ENCODE peak calls at places on chromosomes 5 and 9, in eight cellular contexts. J, D, L, K, S, I, E and C are unnamed samples.

GRCh38 chr5:173832386-173832785 is 55.8 kb upstream of the CPEB4 start:
- DNase-seq in K (no peak), D (no peak), E (no peak), L (no peak), S (no peak), I (no peak), J (no peak), C (no peak)

GRCh38 chr5:147534172-147534951 is 24.5 kb upstream of the DPYSL3 start:
- DNase-seq in I (no peak), L (no peak), K (no peak), D (no peak), S (no peak), E (no peak), J (no peak), C (no peak)

GRCh38 chr5:101143526-101143925 is 240.4 kb upstream of the ST8SIA4 start:
- DNase-seq in D (no peak), J (no peak), I (no peak), K (no peak), L (no peak), E (no peak), S (no peak), C (no peak)

GRCh38 chr9:121529237-121529987 is 29.8 kb upstream of the GGTA1 start:
- DNase-seq in I (no peak), J (no peak), S (no peak), D (no peak), K (peak), L (no peak), E (no peak), C (no peak)

GRCh38 chr9:131167146-131167692 is 41.8 kb downstream of the NUP214 start:
- DNase-seq in L (no peak), K (no peak), J (no peak), E (no peak), I (no peak), D (no peak), S (no peak), C (no peak)

GRCh38 chr5:113527746-113528145 is 14.3 kb downstream of the YTHDC2 start:
- DNase-seq in K (no peak), D (no peak), I (no peak), L (no peak), E (no peak), S (no peak), J (no peak), C (no peak)

GRCh38 chr9:1267581-1267980 is 217.4 kb downstream of the DMRT2 start:
- DNase-seq in S (no peak), E (no peak), J (no peak), D (no peak), L (no peak), K (no peak), I (no peak), C (no peak)

GRCh38 chr9:123235448-123235847 is 32.9 kb downstream of the STRBP start:
- DNase-seq in K (no peak), I (no peak), J (no peak), E (peak), S (no peak), L (no peak), D (no peak), C (no peak)

GRCh38 chr5:74949976-74950375 is 83.8 kb upstream of the FAM169A start:
- DNase-seq in L (no peak), D (no peak), K (no peak), I (no peak), E (no peak), J (no peak), S (no peak), C (no peak)

GRCh38 chr5:177982072-177982727 is 13.8 kb downstream of the PROP1 start:
- DNase-seq in S (no peak), L (no peak), K (no peak), I (peak), J (peak), E (no peak), D (peak), C (no peak)

GRCh38 chr5:115068239-115069086 is 101.2 kb downstream of the TRIM36 start:
- DNase-seq in K (no peak), E (no peak), I (peak), D (no peak), J (peak), S (no peak), L (no peak), C (peak)

GRCh38 chr5:75885321-75885720 is 168.1 kb upstream of the POC5 start:
- DNase-seq in I (no peak), K (no peak), L (no peak), D (no peak), S (no peak), E (no peak), J (no peak), C (no peak)

GRCh38 chr5:117027384-117027783 is 452.8 kb upstream of the SEMA6A start:
- DNase-seq in I (no peak), S (no peak), J (no peak), E (no peak), L (no peak), K (no peak), D (no peak), C (no peak)

GRCh38 chr5:64207978-64208377 is 42.3 kb downstream of the RNF180 start:
- DNase-seq in E (no peak), L (no peak), S (no peak), I (no peak), D (no peak), J (no peak), K (no peak), C (no peak)

GRCh38 chr5:8864053-8864452 is 681.8 kb downstream of the SEMA5A start:
- DNase-seq in L (no peak), D (peak), I (no peak), S (no peak), J (no peak), E (no peak), K (no peak), C (no peak)

GRCh38 chr5:93342563-93343061 is 238.4 kb downstream of the NR2F1-AS1 start:
- DNase-seq in E (no peak), I (no peak), S (no peak), D (no peak), J (no peak), L (no peak), K (no peak), C (no peak)

GRCh38 chr9:18947772-18948391 is 85.1 kb downstream of the SAXO1 start:
- DNase-seq in E (no peak), S (no peak), L (no peak), K (no peak), D (no peak), J (no peak), I (no peak), C (no peak)

GRCh38 chr9:4829956-4830355 is 37.2 kb downstream of the RCL1 start:
- DNase-seq in I (no peak), D (no peak), E (no peak), J (no peak), L (no peak), S (no peak), K (no peak), C (no peak)

GRCh38 chr9:83630938-83631457 is 8.1 kb downstream of the IDNK start:
- DNase-seq in D (peak), K (no peak), S (no peak), L (no peak), I (no peak), J (no peak), E (no peak), C (no peak)

GRCh38 chr5:107640568-107640967 is 30.2 kb downstream of the EFNA5 start:
- DNase-seq in L (no peak), J (no peak), S (no peak), E (no peak), D (no peak), I (no peak), K (no peak), C (no peak)